ENCODE peak calls at places on chromosomes 5 and 9, in four cellular contexts. One of them, this sample, is unnamed.

GRCh38 chr9:133677126-133678010 is 41.2 kb downstream of the DBH start:
- DNase-seq in RWPE1: no peak
- DNase-seq in non-pigmented ciliary epithelial cell: no peak
- DNase-seq in ELR: no peak
- DNase-seq in this sample: no peak

GRCh38 chr5:134090482-134090881 is 24.0 kb upstream of the TCF7 start:
- DNase-seq in ELR: no peak
- DNase-seq in RWPE1: no peak
- DNase-seq in non-pigmented ciliary epithelial cell: no peak
- DNase-seq in this sample: no peak

GRCh38 chr9:121786998-121787422 is 135.6 kb downstream of the DAB2IP start:
- DNase-seq in RWPE1: no peak
- DNase-seq in ELR: no peak
- DNase-seq in non-pigmented ciliary epithelial cell: no peak
- DNase-seq in this sample: no peak

GRCh38 chr5:164191240-164191639 is 685.8 kb downstream of the MAT2B start:
- DNase-seq in non-pigmented ciliary epithelial cell: no peak
- DNase-seq in ELR: peak
- DNase-seq in RWPE1: no peak
- DNase-seq in this sample: peak

GRCh38 chr9:81635526-81636279 is 53.6 kb downstream of the TLE1 start:
- DNase-seq in RWPE1: no peak
- DNase-seq in ELR: no peak
- DNase-seq in non-pigmented ciliary epithelial cell: no peak
- DNase-seq in this sample: no peak

GRCh38 chr5:179497636-179498365 is 52.6 kb upstream of the RUFY1 start:
- DNase-seq in RWPE1: no peak
- DNase-seq in non-pigmented ciliary epithelial cell: no peak
- DNase-seq in ELR: no peak
- DNase-seq in this sample: no peak

GRCh38 chr9:108551030-108551964 is 304.5 kb downstream of the ACTL7B start:
- DNase-seq in ELR: peak
- DNase-seq in non-pigmented ciliary epithelial cell: peak
- DNase-seq in RWPE1: peak
- DNase-seq in this sample: no peak

GRCh38 chr5:876398-877365 is 15.9 kb downstream of the BRD9 start:
- DNase-seq in ELR: no peak
- DNase-seq in RWPE1: no peak
- DNase-seq in non-pigmented ciliary epithelial cell: no peak
- DNase-seq in this sample: no peak

GRCh38 chr9:133207021-133207531 is 2.0 kb downstream of the OBP2B start:
- DNase-seq in ELR: no peak
- DNase-seq in RWPE1: no peak
- DNase-seq in non-pigmented ciliary epithelial cell: no peak
- DNase-seq in this sample: no peak

GRCh38 chr5:15571618-15572017 is 71.6 kb downstream of the FBXL7 start:
- DNase-seq in ELR: no peak
- DNase-seq in RWPE1: no peak
- DNase-seq in non-pigmented ciliary epithelial cell: no peak
- DNase-seq in this sample: no peak

GRCh38 chr5:163473613-163474243 is 13.3 kb downstream of the HMMR start:
- DNase-seq in ELR: peak
- DNase-seq in non-pigmented ciliary epithelial cell: no peak
- DNase-seq in RWPE1: peak
- DNase-seq in this sample: no peak

GRCh38 chr5:83988293-83988685 is 267.6 kb upstream of the HAPLN1 start:
- DNase-seq in ELR: no peak
- DNase-seq in non-pigmented ciliary epithelial cell: no peak
- DNase-seq in RWPE1: no peak
- DNase-seq in this sample: no peak

GRCh38 chr9:37410969-37411785 is 11.3 kb upstream of the GRHPR start:
- DNase-seq in non-pigmented ciliary epithelial cell: no peak
- DNase-seq in ELR: peak
- DNase-seq in RWPE1: no peak
- DNase-seq in this sample: no peak

GRCh38 chr9:124180557-124180956 is 77.2 kb upstream of the NEK6 start:
- DNase-seq in RWPE1: no peak
- DNase-seq in ELR: peak
- DNase-seq in non-pigmented ciliary epithelial cell: peak
- DNase-seq in this sample: peak

GRCh38 chr5:83518676-83519075 is 47.1 kb downstream of the VCAN start:
- DNase-seq in RWPE1: no peak
- DNase-seq in non-pigmented ciliary epithelial cell: no peak
- DNase-seq in ELR: no peak
- DNase-seq in this sample: no peak

GRCh38 chr5:168443950-168444700 is 42.1 kb upstream of the RARS1 start:
- DNase-seq in ELR: no peak
- DNase-seq in RWPE1: no peak
- DNase-seq in non-pigmented ciliary epithelial cell: no peak
- DNase-seq in this sample: no peak

GRCh38 chr5:89722538-89722937 is 687.0 kb downstream of the CETN3 start:
- DNase-seq in RWPE1: no peak
- DNase-seq in non-pigmented ciliary epithelial cell: no peak
- DNase-seq in ELR: no peak
- DNase-seq in this sample: no peak

GRCh38 chr5:176491056-176491646 is 43.0 kb downstream of the FAF2 start:
- DNase-seq in non-pigmented ciliary epithelial cell: no peak
- DNase-seq in RWPE1: peak
- DNase-seq in ELR: no peak
- DNase-seq in this sample: no peak

GRCh38 chr5:76716456-76717157 is 681 bp downstream of the F2R start:
- DNase-seq in non-pigmented ciliary epithelial cell: no peak
- DNase-seq in RWPE1: peak
- DNase-seq in ELR: peak
- DNase-seq in this sample: no peak

GRCh38 chr9:125233678-125234077 is 7.5 kb downstream of the HSPA5 start:
- DNase-seq in non-pigmented ciliary epithelial cell: peak
- DNase-seq in RWPE1: peak
- DNase-seq in ELR: peak
- DNase-seq in this sample: no peak

GRCh38 chr5:137091473-137091872 is 407.7 kb downstream of the SPOCK1 start:
- DNase-seq in non-pigmented ciliary epithelial cell: no peak
- DNase-seq in ELR: no peak
- DNase-seq in RWPE1: no peak
- DNase-seq in this sample: no peak

GRCh38 chr9:110040788-110041187 is 167.2 kb downstream of the C9orf152 start:
- DNase-seq in ELR: peak
- DNase-seq in non-pigmented ciliary epithelial cell: no peak
- DNase-seq in RWPE1: no peak
- DNase-seq in this sample: no peak

GRCh38 chr9:136821333-136822031 is 13.7 kb downstream of the RABL6 start:
- DNase-seq in non-pigmented ciliary epithelial cell: no peak
- DNase-seq in RWPE1: no peak
- DNase-seq in ELR: no peak
- DNase-seq in this sample: no peak

GRCh38 chr5:10724799-10725507 is 36.1 kb downstream of the DAP start:
- DNase-seq in non-pigmented ciliary epithelial cell: peak
- DNase-seq in ELR: peak
- DNase-seq in RWPE1: peak
- DNase-seq in this sample: peak

GRCh38 chr5:107090471-107090870 is 580.3 kb downstream of the EFNA5 start:
- DNase-seq in RWPE1: no peak
- DNase-seq in ELR: no peak
- DNase-seq in non-pigmented ciliary epithelial cell: no peak
- DNase-seq in this sample: no peak

GRCh38 chr5:89253931-89254330 is 370.9 kb upstream of the MEF2C start:
- DNase-seq in ELR: no peak
- DNase-seq in non-pigmented ciliary epithelial cell: no peak
- DNase-seq in RWPE1: no peak
- DNase-seq in this sample: no peak

GRCh38 chr5:61942462-61943049 is 363.4 kb upstream of the KIF2A start:
- DNase-seq in RWPE1: no peak
- DNase-seq in non-pigmented ciliary epithelial cell: no peak
- DNase-seq in ELR: no peak
- DNase-seq in this sample: no peak

GRCh38 chr9:37324261-37324683 is 98.2 kb upstream of the GRHPR start:
- DNase-seq in RWPE1: no peak
- DNase-seq in non-pigmented ciliary epithelial cell: no peak
- DNase-seq in ELR: no peak
- DNase-seq in this sample: no peak

GRCh38 chr5:31674371-31674770 is 35.4 kb downstream of the PDZD2 start:
- DNase-seq in RWPE1: no peak
- DNase-seq in ELR: no peak
- DNase-seq in non-pigmented ciliary epithelial cell: no peak
- DNase-seq in this sample: no peak

GRCh38 chr9:96381696-96382095 is 1.8 kb downstream of the SLC35D2 start:
- DNase-seq in ELR: no peak
- DNase-seq in RWPE1: no peak
- DNase-seq in non-pigmented ciliary epithelial cell: no peak
- DNase-seq in this sample: peak

GRCh38 chr5:168951341-168951740 is 349.6 kb downstream of the SLIT3 start:
- DNase-seq in ELR: no peak
- DNase-seq in non-pigmented ciliary epithelial cell: no peak
- DNase-seq in RWPE1: no peak
- DNase-seq in this sample: no peak

GRCh38 chr9:69168709-69169217 is 5.3 kb upstream of the TJP2 start:
- DNase-seq in non-pigmented ciliary epithelial cell: no peak
- DNase-seq in RWPE1: peak
- DNase-seq in ELR: peak
- DNase-seq in this sample: peak

GRCh38 chr9:108105885-108106284 is 616.3 kb upstream of the KLF4 start:
- DNase-seq in non-pigmented ciliary epithelial cell: no peak
- DNase-seq in ELR: no peak
- DNase-seq in RWPE1: no peak
- DNase-seq in this sample: no peak